ENCODE peak calls at places on chromosomes 2 and 18, in eight cellular contexts. One of them, this sample, is unnamed.

GRCh38 chr2:207854484-207855386 is 85.0 kb upstream of the FZD5 start:
- DNase-seq in mesothelial cell of epicardium: no peak
- DNase-seq in dorsolateral prefrontal cortex: no peak
- DNase-seq in bronchial epithelial cell: peak; percentile 33
- DNase-seq in activated CD8-positive, alpha-beta T cell treated with anti-CD3 and anti-CD28 coated beads for 36 hours: no peak
- DNase-seq in GM13977: no peak
- DNase-seq in suprapubic skin: no peak
- DNase-seq in GM13976: no peak
- DNase-seq in this sample: no peak

GRCh38 chr18:53458266-53458665 is 766.2 kb downstream of the MBD2 start:
- DNase-seq in GM13977: no peak
- DNase-seq in mesothelial cell of epicardium: no peak
- DNase-seq in GM13976: no peak
- DNase-seq in activated CD8-positive, alpha-beta T cell treated with anti-CD3 and anti-CD28 coated beads for 36 hours: no peak
- DNase-seq in bronchial epithelial cell: no peak
- DNase-seq in dorsolateral prefrontal cortex: no peak
- DNase-seq in suprapubic skin: no peak
- DNase-seq in this sample: no peak

GRCh38 chr18:73462092-73462491 is 594.3 kb upstream of the NETO1 start:
- DNase-seq in suprapubic skin: no peak
- DNase-seq in GM13976: no peak
- DNase-seq in mesothelial cell of epicardium: no peak
- DNase-seq in GM13977: no peak
- DNase-seq in bronchial epithelial cell: peak; percentile 17
- DNase-seq in activated CD8-positive, alpha-beta T cell treated with anti-CD3 and anti-CD28 coated beads for 36 hours: no peak
- DNase-seq in dorsolateral prefrontal cortex: no peak
- DNase-seq in this sample: no peak

GRCh38 chr2:15695582-15696330 is 104.1 kb downstream of the DDX1 start:
- DNase-seq in suprapubic skin: no peak
- DNase-seq in bronchial epithelial cell: no peak
- DNase-seq in mesothelial cell of epicardium: no peak
- DNase-seq in GM13976: no peak
- DNase-seq in GM13977: no peak
- DNase-seq in activated CD8-positive, alpha-beta T cell treated with anti-CD3 and anti-CD28 coated beads for 36 hours: no peak
- DNase-seq in dorsolateral prefrontal cortex: no peak
- DNase-seq in this sample: no peak

GRCh38 chr2:97726311-97727064 is 13.1 kb downstream of the ZAP70 start:
- DNase-seq in GM13977: no peak
- DNase-seq in activated CD8-positive, alpha-beta T cell treated with anti-CD3 and anti-CD28 coated beads for 36 hours: no peak
- DNase-seq in suprapubic skin: peak; percentile 11
- DNase-seq in mesothelial cell of epicardium: no peak
- DNase-seq in bronchial epithelial cell: no peak
- DNase-seq in GM13976: no peak
- DNase-seq in dorsolateral prefrontal cortex: no peak
- DNase-seq in this sample: no peak

GRCh38 chr18:46071615-46071893 is 506 bp downstream of the PSTPIP2 start:
- DNase-seq in GM13977: no peak
- DNase-seq in GM13976: peak; percentile 40
- DNase-seq in bronchial epithelial cell: no peak
- DNase-seq in activated CD8-positive, alpha-beta T cell treated with anti-CD3 and anti-CD28 coated beads for 36 hours: peak; percentile 26
- DNase-seq in mesothelial cell of epicardium: peak; percentile 39
- DNase-seq in dorsolateral prefrontal cortex: no peak
- DNase-seq in suprapubic skin: no peak
- DNase-seq in this sample: no peak

GRCh38 chr2:112605926-112606325 is 21.5 kb downstream of the CHCHD5 start:
- DNase-seq in suprapubic skin: no peak
- DNase-seq in dorsolateral prefrontal cortex: no peak
- DNase-seq in GM13976: no peak
- DNase-seq in mesothelial cell of epicardium: no peak
- DNase-seq in GM13977: no peak
- DNase-seq in activated CD8-positive, alpha-beta T cell treated with anti-CD3 and anti-CD28 coated beads for 36 hours: no peak
- DNase-seq in bronchial epithelial cell: no peak
- DNase-seq in this sample: no peak

GRCh38 chr2:157466764-157467163 is 22.9 kb upstream of the CYTIP start:
- DNase-seq in dorsolateral prefrontal cortex: no peak
- DNase-seq in suprapubic skin: no peak
- DNase-seq in GM13976: no peak
- DNase-seq in GM13977: no peak
- DNase-seq in activated CD8-positive, alpha-beta T cell treated with anti-CD3 and anti-CD28 coated beads for 36 hours: peak; percentile 83
- DNase-seq in mesothelial cell of epicardium: no peak
- DNase-seq in bronchial epithelial cell: no peak
- DNase-seq in this sample: no peak

GRCh38 chr2:223529676-223530075 is 72.5 kb downstream of the SCG2 start:
- DNase-seq in dorsolateral prefrontal cortex: no peak
- DNase-seq in activated CD8-positive, alpha-beta T cell treated with anti-CD3 and anti-CD28 coated beads for 36 hours: no peak
- DNase-seq in GM13976: no peak
- DNase-seq in suprapubic skin: no peak
- DNase-seq in mesothelial cell of epicardium: no peak
- DNase-seq in bronchial epithelial cell: no peak
- DNase-seq in GM13977: no peak
- DNase-seq in this sample: no peak

GRCh38 chr18:24396082-24396623 is 1.5 kb downstream of the OSBPL1A start:
- DNase-seq in dorsolateral prefrontal cortex: no peak
- DNase-seq in mesothelial cell of epicardium: no peak
- DNase-seq in suprapubic skin: no peak
- DNase-seq in activated CD8-positive, alpha-beta T cell treated with anti-CD3 and anti-CD28 coated beads for 36 hours: no peak
- DNase-seq in GM13977: no peak
- DNase-seq in bronchial epithelial cell: no peak
- DNase-seq in GM13976: no peak
- DNase-seq in this sample: no peak

GRCh38 chr2:230865324-230865765 is 603 bp downstream of the ITM2C start:
- DNase-seq in suprapubic skin: no peak
- DNase-seq in bronchial epithelial cell: no peak
- DNase-seq in GM13976: no peak
- DNase-seq in dorsolateral prefrontal cortex: no peak
- DNase-seq in activated CD8-positive, alpha-beta T cell treated with anti-CD3 and anti-CD28 coated beads for 36 hours: peak; percentile 41
- DNase-seq in mesothelial cell of epicardium: no peak
- DNase-seq in GM13977: no peak
- DNase-seq in this sample: no peak

GRCh38 chr2:174797792-174798276 is 33.6 kb upstream of the CHRNA1 start:
- DNase-seq in dorsolateral prefrontal cortex: no peak
- DNase-seq in activated CD8-positive, alpha-beta T cell treated with anti-CD3 and anti-CD28 coated beads for 36 hours: no peak
- DNase-seq in suprapubic skin: no peak
- DNase-seq in GM13977: no peak
- DNase-seq in GM13976: no peak
- DNase-seq in bronchial epithelial cell: no peak
- DNase-seq in mesothelial cell of epicardium: no peak
- DNase-seq in this sample: no peak

DNA sequence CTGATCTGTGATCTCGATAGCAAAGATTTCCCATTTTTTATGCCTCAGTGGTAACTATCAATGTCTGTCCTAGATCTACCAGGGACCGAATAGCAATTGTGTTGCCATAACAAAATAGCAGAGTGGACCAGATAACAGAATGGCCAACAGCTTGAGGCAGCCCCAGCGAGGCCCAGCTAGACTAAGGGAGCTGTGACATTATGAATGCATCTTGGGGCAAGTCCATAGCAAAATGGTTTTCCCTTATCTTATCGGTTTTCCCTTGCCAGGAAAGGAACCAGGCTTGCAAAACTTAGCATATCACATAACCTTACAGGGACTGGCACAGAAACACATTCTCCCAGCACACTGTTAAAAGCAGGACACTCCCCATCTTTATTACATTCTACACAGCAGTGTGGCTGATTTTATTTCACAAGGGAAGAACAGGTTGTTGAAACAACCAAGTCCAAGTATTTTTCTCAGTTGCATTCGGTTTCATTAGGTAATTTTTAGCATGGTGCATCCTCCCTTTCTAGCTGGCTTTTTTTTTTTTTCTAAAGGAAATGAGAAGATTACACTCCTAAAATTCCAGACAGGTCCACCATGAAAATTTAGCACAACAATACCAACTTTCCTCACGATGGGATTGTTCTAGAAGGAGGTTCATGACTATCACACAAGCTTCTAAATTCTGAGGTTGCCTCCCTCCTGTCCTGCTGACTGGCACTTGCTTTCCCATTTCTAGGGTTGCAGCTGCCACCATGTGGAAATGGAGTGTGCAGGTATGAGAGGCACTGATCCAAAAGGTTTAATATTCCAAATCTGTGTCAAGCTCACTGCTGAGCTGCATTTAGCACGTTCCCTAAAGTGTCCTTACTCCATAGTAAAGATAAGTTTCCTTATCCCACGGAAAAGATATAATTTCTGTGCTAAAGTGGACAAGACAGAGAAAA is 97.0 kb upstream of the SLC35G4 start:
- DNase-seq in dorsolateral prefrontal cortex: no peak
- DNase-seq in suprapubic skin: no peak
- DNase-seq in bronchial epithelial cell: peak; percentile 21
- DNase-seq in GM13976: no peak
- DNase-seq in activated CD8-positive, alpha-beta T cell treated with anti-CD3 and anti-CD28 coated beads for 36 hours: no peak
- DNase-seq in mesothelial cell of epicardium: no peak
- DNase-seq in GM13977: no peak
- DNase-seq in this sample: no peak
- TF ChIP-seq CTCF in dorsolateral prefrontal cortex: no peak
- TF ChIP-seq CTCF in suprapubic skin: no peak
- TF ChIP-seq CTCF in bronchial epithelial cell: peak; percentile 20
- TF ChIP-seq CTCF in GM13976: peak; percentile 27
- TF ChIP-seq CTCF in activated CD8-positive, alpha-beta T cell treated with anti-CD3 and anti-CD28 coated beads for 36 hours: no peak
- TF ChIP-seq CTCF in mesothelial cell of epicardium: no peak
- TF ChIP-seq CTCF in GM13977: peak; percentile 42
- TF ChIP-seq CTCF in this sample: no peak

GRCh38 chr2:150485114-150485870 is 2.2 kb downstream of the RND3 start:
- DNase-seq in activated CD8-positive, alpha-beta T cell treated with anti-CD3 and anti-CD28 coated beads for 36 hours: peak; percentile 2
- DNase-seq in suprapubic skin: peak; percentile 89
- DNase-seq in GM13977: peak; percentile 34
- DNase-seq in mesothelial cell of epicardium: peak; percentile 76
- DNase-seq in GM13976: peak; percentile 29
- DNase-seq in dorsolateral prefrontal cortex: no peak
- DNase-seq in bronchial epithelial cell: peak; percentile 73
- DNase-seq in this sample: peak; percentile 91
- TF ChIP-seq CTCF in activated CD8-positive, alpha-beta T cell treated with anti-CD3 and anti-CD28 coated beads for 36 hours: no peak
- TF ChIP-seq CTCF in suprapubic skin: no peak
- TF ChIP-seq CTCF in GM13977: no peak
- TF ChIP-seq CTCF in mesothelial cell of epicardium: no peak
- TF ChIP-seq CTCF in GM13976: no peak
- TF ChIP-seq CTCF in dorsolateral prefrontal cortex: no peak
- TF ChIP-seq CTCF in bronchial epithelial cell: no peak
- TF ChIP-seq CTCF in this sample: no peak

GRCh38 chr2:134367915-134368911 is 114.3 kb downstream of the MGAT5 start:
- DNase-seq in GM13977: no peak
- DNase-seq in mesothelial cell of epicardium: no peak
- DNase-seq in activated CD8-positive, alpha-beta T cell treated with anti-CD3 and anti-CD28 coated beads for 36 hours: no peak
- DNase-seq in bronchial epithelial cell: no peak
- DNase-seq in suprapubic skin: no peak
- DNase-seq in dorsolateral prefrontal cortex: no peak
- DNase-seq in GM13976: no peak
- DNase-seq in this sample: no peak
- TF ChIP-seq CTCF in GM13977: no peak
- TF ChIP-seq CTCF in mesothelial cell of epicardium: no peak
- TF ChIP-seq CTCF in activated CD8-positive, alpha-beta T cell treated with anti-CD3 and anti-CD28 coated beads for 36 hours: no peak
- TF ChIP-seq CTCF in bronchial epithelial cell: no peak
- TF ChIP-seq CTCF in suprapubic skin: no peak
- TF ChIP-seq CTCF in dorsolateral prefrontal cortex: no peak
- TF ChIP-seq CTCF in GM13976: no peak
- TF ChIP-seq CTCF in this sample: no peak

DNA sequence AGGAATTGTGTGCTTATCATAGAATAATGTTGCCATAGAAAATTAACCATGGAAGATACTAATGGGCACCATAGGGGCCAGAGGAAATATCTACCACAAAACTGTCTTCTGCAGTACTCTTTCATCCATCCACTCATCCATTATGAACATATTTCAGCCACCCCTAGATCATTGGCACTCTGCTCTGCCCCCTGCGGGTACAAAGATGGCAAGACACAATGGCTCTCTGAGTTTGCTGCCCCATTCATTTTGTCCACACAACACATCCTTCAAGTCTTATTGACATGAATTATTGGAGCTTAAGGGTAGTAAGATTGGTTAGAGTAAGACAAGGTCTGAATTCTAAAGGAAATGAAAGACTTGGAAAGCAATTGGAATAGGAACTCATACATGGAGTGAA is 1224.7 kb upstream of the CELF4 start:
- DNase-seq in dorsolateral prefrontal cortex: no peak
- DNase-seq in bronchial epithelial cell: peak; percentile 23
- DNase-seq in activated CD8-positive, alpha-beta T cell treated with anti-CD3 and anti-CD28 coated beads for 36 hours: peak; percentile 8
- DNase-seq in GM13976: no peak
- DNase-seq in mesothelial cell of epicardium: no peak
- DNase-seq in GM13977: no peak
- DNase-seq in suprapubic skin: no peak
- DNase-seq in this sample: no peak
- TF ChIP-seq CTCF in dorsolateral prefrontal cortex: no peak
- TF ChIP-seq CTCF in bronchial epithelial cell: peak; percentile 63
- TF ChIP-seq CTCF in activated CD8-positive, alpha-beta T cell treated with anti-CD3 and anti-CD28 coated beads for 36 hours: no peak
- TF ChIP-seq CTCF in GM13976: peak; percentile 4
- TF ChIP-seq CTCF in mesothelial cell of epicardium: no peak
- TF ChIP-seq CTCF in GM13977: peak; percentile 17
- TF ChIP-seq CTCF in suprapubic skin: no peak
- TF ChIP-seq CTCF in this sample: no peak

GRCh38 chr2:27494284-27494943 is 586 bp downstream of the FNDC4 start:
- DNase-seq in suprapubic skin: peak; percentile 75
- DNase-seq in GM13976: peak; percentile 34
- DNase-seq in bronchial epithelial cell: no peak
- DNase-seq in dorsolateral prefrontal cortex: no peak
- DNase-seq in GM13977: no peak
- DNase-seq in activated CD8-positive, alpha-beta T cell treated with anti-CD3 and anti-CD28 coated beads for 36 hours: no peak
- DNase-seq in mesothelial cell of epicardium: no peak
- DNase-seq in this sample: peak; percentile 83
- TF ChIP-seq CTCF in suprapubic skin: no peak
- TF ChIP-seq CTCF in GM13976: no peak
- TF ChIP-seq CTCF in bronchial epithelial cell: no peak
- TF ChIP-seq CTCF in dorsolateral prefrontal cortex: no peak
- TF ChIP-seq CTCF in GM13977: no peak
- TF ChIP-seq CTCF in activated CD8-positive, alpha-beta T cell treated with anti-CD3 and anti-CD28 coated beads for 36 hours: no peak
- TF ChIP-seq CTCF in mesothelial cell of epicardium: no peak
- TF ChIP-seq CTCF in this sample: no peak

DNA sequence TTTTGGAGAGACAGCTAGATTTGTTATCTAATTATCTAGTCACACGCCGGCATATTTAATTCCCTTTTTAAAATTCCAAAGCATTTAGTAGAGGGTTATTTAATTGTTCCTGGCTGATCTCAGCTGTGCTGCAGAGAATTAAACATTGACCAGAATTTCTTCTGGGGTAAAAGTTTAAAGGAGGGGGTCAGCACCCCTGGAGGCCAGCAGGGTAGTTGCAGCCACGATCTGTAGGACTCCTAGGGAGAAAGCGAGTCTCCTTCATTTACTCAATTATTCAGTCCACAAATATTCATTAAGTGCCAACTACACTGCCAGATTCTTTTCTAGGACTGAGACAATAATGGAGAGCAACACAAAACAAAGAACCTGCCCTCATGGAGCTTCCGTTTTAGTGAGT is 294.3 kb downstream of the RDH14 start:
- DNase-seq in dorsolateral prefrontal cortex: no peak
- DNase-seq in activated CD8-positive, alpha-beta T cell treated with anti-CD3 and anti-CD28 coated beads for 36 hours: no peak
- DNase-seq in GM13976: no peak
- DNase-seq in bronchial epithelial cell: no peak
- DNase-seq in mesothelial cell of epicardium: no peak
- DNase-seq in suprapubic skin: no peak
- DNase-seq in GM13977: no peak
- DNase-seq in this sample: no peak
- TF ChIP-seq CTCF in dorsolateral prefrontal cortex: no peak
- TF ChIP-seq CTCF in activated CD8-positive, alpha-beta T cell treated with anti-CD3 and anti-CD28 coated beads for 36 hours: no peak
- TF ChIP-seq CTCF in GM13976: no peak
- TF ChIP-seq CTCF in bronchial epithelial cell: no peak
- TF ChIP-seq CTCF in mesothelial cell of epicardium: peak; percentile 22
- TF ChIP-seq CTCF in suprapubic skin: no peak
- TF ChIP-seq CTCF in GM13977: no peak
- TF ChIP-seq CTCF in this sample: no peak

GRCh38 chr2:191291471-191291870 is 46.3 kb downstream of the MYO1B start:
- DNase-seq in suprapubic skin: no peak
- DNase-seq in mesothelial cell of epicardium: no peak
- DNase-seq in dorsolateral prefrontal cortex: no peak
- DNase-seq in bronchial epithelial cell: no peak
- DNase-seq in GM13977: no peak
- DNase-seq in GM13976: no peak
- DNase-seq in activated CD8-positive, alpha-beta T cell treated with anti-CD3 and anti-CD28 coated beads for 36 hours: no peak
- DNase-seq in this sample: no peak
- TF ChIP-seq CTCF in suprapubic skin: no peak
- TF ChIP-seq CTCF in mesothelial cell of epicardium: no peak
- TF ChIP-seq CTCF in dorsolateral prefrontal cortex: no peak
- TF ChIP-seq CTCF in bronchial epithelial cell: no peak
- TF ChIP-seq CTCF in GM13977: no peak
- TF ChIP-seq CTCF in GM13976: no peak
- TF ChIP-seq CTCF in activated CD8-positive, alpha-beta T cell treated with anti-CD3 and anti-CD28 coated beads for 36 hours: no peak
- TF ChIP-seq CTCF in this sample: no peak